ENCODE peak calls at places on chromosomes 13 and 19, in six cellular contexts. R is SK-N-SH, F is GM23338, S is neural progenitor cell, Y is MM.1S, Z is OCI-LY7. B is an unnamed sample.

GRCh38 chr13:79225487-79226232 is 180.4 kb downstream of the RBM26 start:
- DNase-seq in S (no peak), F (no peak), Z (no peak), Y (no peak), R (no peak), B (peak; percentile 14)

GRCh38 chr19:7652061-7652641 is 15.2 kb downstream of the STXBP2 start:
- DNase-seq in F (peak; percentile 88), R (peak; percentile 89), Y (peak; percentile 87), Z (peak; percentile 81), S (peak; percentile 92), B (peak; percentile 95)

GRCh38 chr13:96680898-96681297 is 313.4 kb downstream of the OXGR1 start:
- DNase-seq in F (no peak), Y (no peak), S (no peak), R (no peak), Z (no peak), B (no peak)

GRCh38 chr13:25067054-25067453 is 28.9 kb upstream of the PABPC3 start:
- DNase-seq in S (peak; percentile 23), Z (no peak), R (no peak), Y (no peak), F (peak; percentile 42), B (no peak)

GRCh38 chr19:48797103-48797502 is 13.7 kb downstream of the BCAT2 start:
- DNase-seq in R (no peak), F (no peak), S (no peak), Y (no peak), Z (no peak), B (no peak)

GRCh38 chr13:94825507-94825906 is 113.2 kb upstream of the SOX21 start:
- DNase-seq in S (peak; percentile 92), Y (no peak), R (peak; percentile 7), F (peak; percentile 85), Z (no peak), B (no peak)

GRCh38 chr13:73355134-73355533 is 296.3 kb downstream of the KLF5 start:
- DNase-seq in R (no peak), Z (no peak), F (no peak), Y (no peak), S (no peak), B (peak; percentile 45)

GRCh38 chr13:97855570-97855970 is 97.9 kb upstream of the IPO5 start:
- DNase-seq in Y (peak; percentile 58), Z (peak; percentile 61), R (peak; percentile 62), F (peak; percentile 92), S (peak; percentile 88), B (peak; percentile 77)

GRCh38 chr19:6465006-6465405 is 935 bp downstream of the CRB3 start:
- DNase-seq in R (no peak), Y (no peak), F (no peak), Z (no peak), S (no peak), B (peak; percentile 41)

GRCh38 chr13:59337070-59337469 is 826.7 kb downstream of the DIAPH3 start:
- DNase-seq in Z (no peak), Y (no peak), R (no peak), F (no peak), S (no peak), B (no peak)

GRCh38 chr19:49601482-49602038 is 10.6 kb downstream of the PRR12 start:
- DNase-seq in Y (no peak), R (no peak), F (no peak), S (no peak), Z (no peak), B (no peak)

GRCh38 chr19:38144667-38145066 is 79.4 kb downstream of the DPF1 start:
- DNase-seq in S (no peak), R (no peak), Y (no peak), Z (no peak), F (no peak), B (no peak)

GRCh38 chr13:54387607-54388006 is 1359.0 kb downstream of the OLFM4 start:
- DNase-seq in Z (no peak), F (peak; percentile 81), Y (no peak), S (no peak), R (no peak), B (no peak)

GRCh38 chr13:102845630-102846260 is at the start of gene ERCC5:
- DNase-seq in S (peak; percentile 95), F (peak; percentile 97), Y (peak; percentile 97), R (peak; percentile 81), Z (peak; percentile 90), B (peak; percentile 93)

GRCh38 chr13:45928843-45929242 is 77.3 kb upstream of the SIAH3 start:
- DNase-seq in S (no peak), R (no peak), F (no peak), Z (no peak), Y (no peak), B (peak; percentile 11)

GRCh38 chr19:3963458-3964255 is 7.2 kb downstream of the DAPK3 start:
- DNase-seq in Y (no peak), F (no peak), R (no peak), Z (no peak), S (peak; percentile 1), B (no peak)

GRCh38 chr19:45996933-45997332 is 1.7 kb downstream of the CCDC61 start:
- DNase-seq in R (no peak), Z (no peak), Y (no peak), S (no peak), F (no peak), B (no peak)

GRCh38 chr19:45998834-45999233 is 3.6 kb downstream of the CCDC61 start:
- DNase-seq in S (no peak), Z (no peak), F (no peak), R (no peak), Y (no peak), B (no peak)

GRCh38 chr19:45999653-46000121 is 4.4 kb downstream of the CCDC61 start:
- DNase-seq in Y (no peak), R (peak; percentile 86), S (peak; percentile 78), F (peak; percentile 87), Z (no peak), B (no peak)

GRCh38 chr19:46002678-46003275 is 7.5 kb downstream of the CCDC61 start:
- DNase-seq in F (no peak), Y (no peak), S (no peak), R (no peak), Z (no peak), B (no peak)

GRCh38 chr19:46000497-46001246 is 5.4 kb downstream of the CCDC61 start:
- DNase-seq in F (peak; percentile 85), S (peak; percentile 79), Z (peak; percentile 81), R (peak; percentile 95), Y (no peak), B (no peak)
- TF ChIP-seq EZH2phosphoT487 in F (no peak), S (no peak), Z (no peak), R (no peak), Y (no peak), B (no peak)

DNA sequence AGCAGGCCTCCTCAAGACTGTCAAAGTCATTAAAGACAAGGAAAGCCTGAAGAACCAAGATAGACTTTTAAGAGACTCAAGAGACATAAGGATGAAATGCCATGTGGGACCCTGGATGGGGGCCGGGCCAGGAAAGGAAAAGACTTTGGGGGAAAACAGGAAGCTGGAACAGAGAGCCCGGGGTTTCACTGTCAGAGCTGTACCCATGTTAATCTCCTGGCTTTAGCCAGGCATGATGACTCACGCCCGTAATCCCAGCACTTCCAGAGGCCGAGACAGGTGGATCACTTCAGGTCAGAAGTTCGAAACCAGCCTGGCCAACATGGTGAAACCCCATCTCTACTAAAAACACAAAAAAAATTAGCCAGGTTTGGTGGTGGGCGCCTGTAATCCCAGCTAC is 5.6 kb upstream of the KLF16 start:
- DNase-seq in Z (no peak), S (no peak), Y (no peak), R (no peak), F (no peak), B (no peak)
- H3K27ac ChIP-seq in Z (no peak overlapping the region), S (no peak overlapping the region), Y (no peak overlapping the region), R (no peak overlapping the region), F (no peak overlapping the region), B (no peak overlapping the region)

DNA sequence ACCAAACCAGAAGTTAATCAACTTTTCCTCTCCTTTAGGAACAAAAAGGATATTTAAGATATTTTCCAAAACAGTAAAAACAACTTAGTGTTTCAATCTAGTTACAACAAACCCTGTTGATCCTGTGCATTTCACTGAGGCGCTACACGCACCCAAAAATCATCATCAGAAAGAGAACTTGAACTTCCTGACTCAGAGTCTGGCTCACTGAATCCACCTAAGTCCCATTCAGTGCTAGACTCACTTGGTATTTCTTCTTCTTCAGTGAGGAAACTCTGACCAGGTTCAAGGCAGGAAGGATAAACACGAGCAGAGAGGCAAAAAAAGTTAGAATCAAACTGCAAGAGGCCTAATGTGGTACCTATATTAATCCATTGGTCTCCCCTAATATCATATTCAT is 2.2 kb downstream of the KBTBD6 start:
- DNase-seq in Y (no peak), S (no peak), R (no peak), F (no peak), Z (peak; percentile 54), B (no peak)
- H3K4me3 ChIP-seq in Y (no peak overlapping the region), S (peak overlapping the region; percentile 30), R (peak overlapping the region; percentile 14), F (peak overlapping the region; percentile 43), Z (peak overlapping the region; percentile 84), B (peak overlapping the region; percentile 53)

GRCh38 chr13:86729206-86729605 is 930.0 kb upstream of the SLITRK6 start:
- DNase-seq in Z (no peak), S (no peak), R (no peak), F (no peak), Y (no peak), B (no peak)

GRCh38 chr13:86725105-86725504 is 925.9 kb upstream of the SLITRK6 start:
- DNase-seq in Z (no peak), F (peak; percentile 69), R (peak; percentile 3), Y (no peak), S (peak; percentile 57), B (no peak)
- TF ChIP-seq EZH2phosphoT487 in Z (no peak), F (no peak), R (no peak), Y (no peak), S (no peak), B (no peak)

B was measured in PC-3.